ENCODE peak calls at places on chromosomes 6 and 20, in four cellular contexts. O is mammary epithelial cell, S is Kasumi-1, T is GDM1. R is an unnamed sample.
A peak's percentile ranks its signal among the peaks of the same experiment; 100 is the strongest.

GRCh38 chr6:152696543-152696942 is 1.2 kb upstream of the MYCT1 start:
- DNase-seq in T (no peak), O (peak; percentile 81), S (no peak), R (no peak)

GRCh38 chr20:50325651-50326050 is 135.0 kb downstream of the CEBPB start:
- DNase-seq in S (no peak), T (no peak), O (no peak), R (no peak)

GRCh38 chr6:16769131-16769985 is 8.1 kb upstream of the ATXN1 start:
- DNase-seq in T (peak; percentile 62), O (peak; percentile 92), S (peak; percentile 97), R (peak; percentile 35)

GRCh38 chr6:90298459-90299053 is 1.9 kb upstream of the BACH2 start:
- DNase-seq in T (no peak), S (no peak), O (no peak), R (no peak)

GRCh38 chr20:362271-363254 is 15.7 kb downstream of the NRSN2 start:
- DNase-seq in O (peak; percentile 95), S (peak; percentile 72), T (no peak), R (peak; percentile 69)

GRCh38 chr6:129865013-129865412 is 3.9 kb upstream of the TMEM244 start:
- DNase-seq in T (no peak), O (no peak), S (no peak), R (peak; percentile 58)

GRCh38 chr20:14067631-14068030 is 72.3 kb downstream of the MACROD2 start:
- DNase-seq in O (peak; percentile 9), T (no peak), S (no peak), R (no peak)

GRCh38 chr6:6176132-6176531 is 144.3 kb downstream of the F13A1 start:
- DNase-seq in S (no peak), O (no peak), T (no peak), R (no peak)

GRCh38 chr20:6000851-6001250 is 50.4 kb downstream of the MCM8 start:
- DNase-seq in S (no peak), O (no peak), T (no peak), R (no peak)

GRCh38 chr6:151679081-151679480 is 128.4 kb upstream of the ESR1 start:
- DNase-seq in O (peak; percentile 26), T (no peak), S (no peak), R (no peak)

GRCh38 chr6:141202641-141203040 is 930.1 kb upstream of the GJE1 start:
- DNase-seq in S (no peak), O (no peak), T (no peak), R (no peak)

GRCh38 chr20:58847483-58847882 is 3.2 kb downstream of the GNAS-AS1 start:
- DNase-seq in O (no peak), T (peak; percentile 44), S (peak; percentile 10), R (no peak)

GRCh38 chr20:42857446-42857845 is 332.3 kb downstream of the PTPRT start:
- DNase-seq in S (no peak), O (no peak), T (no peak), R (no peak)

GRCh38 chr6:118581489-118581959 is 33.4 kb downstream of the PLN start:
- DNase-seq in O (peak; percentile 31), T (no peak), S (peak; percentile 45), R (peak; percentile 38)

GRCh38 chr20:47679462-47679861 is 105.8 kb downstream of the SULF2 start:
- DNase-seq in S (no peak), O (no peak), T (no peak), R (no peak)

GRCh38 chr20:24470031-24470781 is 777 bp downstream of the SYNDIG1 start:
- DNase-seq in O (peak; percentile 57), S (no peak), T (no peak), R (no peak)

GRCh38 chr20:55514498-55514897 is 490.8 kb downstream of the CBLN4 start:
- DNase-seq in T (no peak), O (peak; percentile 95), S (no peak), R (no peak)

GRCh38 chr20:5465281-5465680 is 148.5 kb upstream of the PROKR2 start:
- DNase-seq in S (no peak), T (no peak), O (no peak), R (no peak)

GRCh38 chr6:14889172-14889571 is 356.7 kb upstream of the JARID2 start:
- DNase-seq in T (no peak), O (no peak), S (no peak), R (no peak)